ENCODE peak calls at places on chromosomes 7 and 10, in four cellular contexts. D is NCI-H2171 treated with DMSO at 0.1 percent for 48 hours, R is sigmoid colon, A is fibroblast of the aortic adventitia. W is an unnamed sample.

GRCh38 chr7:153190452-153190851 is 430.9 kb downstream of the ACTR3B start:
- DNase-seq in R (no peak), A (no peak), D (peak; percentile 47), W (peak; percentile 22)

GRCh38 chr7:124192885-124193284 is 160.0 kb upstream of the TMEM229A start:
- DNase-seq in R (no peak), A (no peak), D (no peak), W (no peak)

GRCh38 chr7:11436317-11436716 is 395.7 kb downstream of the THSD7A start:
- DNase-seq in A (no peak), D (no peak), R (no peak), W (no peak)

GRCh38 chr10:69636626-69637550 is 6.8 kb downstream of the FAM241B start:
- DNase-seq in D (no peak), R (no peak), A (no peak), W (no peak)

GRCh38 chr10:110481948-110482347 is 15.8 kb upstream of the DUSP5 start:
- DNase-seq in R (no peak), A (peak; percentile 47), D (no peak), W (no peak)

GRCh38 chr10:12712284-12712983 is 289.1 kb downstream of the CCDC3 start:
- DNase-seq in R (no peak), A (no peak), D (no peak), W (no peak)

GRCh38 chr7:55185941-55186609 is 167.3 kb downstream of the EGFR start:
- DNase-seq in A (peak; percentile 92), D (no peak), R (no peak), W (no peak)

GRCh38 chr7:142181966-142182365 is 70.4 kb downstream of the MGAM2 start:
- DNase-seq in D (no peak), R (no peak), A (no peak), W (no peak)

GRCh38 chr10:126904493-126904806 is 778 bp upstream of the DOCK1 start:
- DNase-seq in A (no peak), D (no peak), R (no peak), W (no peak)

GRCh38 chr7:121313793-121314676 is 14.8 kb upstream of the WNT16 start:
- DNase-seq in R (no peak), A (peak; percentile 86), D (peak; percentile 95), W (peak; percentile 91)

GRCh38 chr10:126732308-126732707 is 61.8 kb upstream of the C10orf90 start:
- DNase-seq in A (no peak), R (no peak), D (no peak), W (no peak)

GRCh38 chr10:71638087-71638576 is 81.4 kb downstream of the C10orf105 start:
- DNase-seq in D (no peak), R (no peak), A (no peak), W (no peak)

GRCh38 chr7:41046778-41047177 is 656.1 kb downstream of the INHBA start:
- DNase-seq in A (no peak), R (no peak), D (peak; percentile 63), W (peak; percentile 14)

GRCh38 chr10:1417574-1417973 is 319.8 kb downstream of the ADARB2 start:
- DNase-seq in A (no peak), R (no peak), D (no peak), W (no peak)

GRCh38 chr10:4234661-4235060 is 449.7 kb upstream of the KLF6 start:
- DNase-seq in R (no peak), A (no peak), D (no peak), W (no peak)

GRCh38 chr10:71697938-71698709 is 21.5 kb downstream of the C10orf105 start:
- DNase-seq in A (no peak), R (no peak), D (no peak), W (no peak)

W was measured in NCI-H524.